ENCODE peak calls at places on chromosome 7, in seven cellular contexts. One of them, this sample, is unnamed.

GRCh38 chr7:159143780-159144755 is 599 bp downstream of the VIPR2 start:
- DNase-seq in choroid plexus epithelial cell: peak; percentile 4
- DNase-seq in thoracic aorta: no peak
- DNase-seq in body of pancreas: peak; percentile 58
- DNase-seq in GM06990: no peak
- DNase-seq in Peyer's patch: no peak
- DNase-seq in tibial artery: no peak
- DNase-seq in this sample: no peak

GRCh38 chr7:67777119-67777518 is 780.5 kb downstream of the TYW1 start:
- DNase-seq in choroid plexus epithelial cell: no peak
- DNase-seq in thoracic aorta: no peak
- DNase-seq in body of pancreas: peak; percentile 19
- DNase-seq in GM06990: no peak
- DNase-seq in Peyer's patch: no peak
- DNase-seq in tibial artery: no peak
- DNase-seq in this sample: no peak

GRCh38 chr7:98086231-98086855 is 20.3 kb upstream of the LMTK2 start:
- DNase-seq in choroid plexus epithelial cell: no peak
- DNase-seq in thoracic aorta: no peak
- DNase-seq in body of pancreas: peak; percentile 62
- DNase-seq in GM06990: no peak
- DNase-seq in Peyer's patch: peak; percentile 93
- DNase-seq in tibial artery: no peak
- DNase-seq in this sample: no peak

GRCh38 chr7:92988941-92989540 is 128.7 kb downstream of the SAMD9 start:
- DNase-seq in choroid plexus epithelial cell: peak; percentile 35
- DNase-seq in thoracic aorta: no peak
- DNase-seq in body of pancreas: no peak
- DNase-seq in GM06990: no peak
- DNase-seq in Peyer's patch: no peak
- DNase-seq in tibial artery: no peak
- DNase-seq in this sample: no peak

GRCh38 chr7:117679120-117679519 is 194.1 kb downstream of the CTTNBP2 start:
- DNase-seq in choroid plexus epithelial cell: no peak
- DNase-seq in thoracic aorta: no peak
- DNase-seq in body of pancreas: no peak
- DNase-seq in GM06990: no peak
- DNase-seq in Peyer's patch: no peak
- DNase-seq in tibial artery: no peak
- DNase-seq in this sample: no peak

GRCh38 chr7:80428161-80429054 is 83.5 kb downstream of the GNAT3 start:
- DNase-seq in choroid plexus epithelial cell: peak; percentile 90
- DNase-seq in thoracic aorta: no peak
- DNase-seq in body of pancreas: peak; percentile 14
- DNase-seq in GM06990: no peak
- DNase-seq in Peyer's patch: peak; percentile 51
- DNase-seq in tibial artery: no peak
- DNase-seq in this sample: peak; percentile 29

GRCh38 chr7:47191876-47192291 is 390.0 kb downstream of the TNS3 start:
- DNase-seq in choroid plexus epithelial cell: no peak
- DNase-seq in thoracic aorta: no peak
- DNase-seq in body of pancreas: no peak
- DNase-seq in GM06990: no peak
- DNase-seq in Peyer's patch: peak; percentile 82
- DNase-seq in tibial artery: no peak
- DNase-seq in this sample: no peak

GRCh38 chr7:158237672-158238335 is 349.8 kb downstream of the PTPRN2 start:
- DNase-seq in choroid plexus epithelial cell: no peak
- DNase-seq in thoracic aorta: no peak
- DNase-seq in body of pancreas: no peak
- DNase-seq in GM06990: no peak
- DNase-seq in Peyer's patch: no peak
- DNase-seq in tibial artery: no peak
- DNase-seq in this sample: no peak

GRCh38 chr7:85184599-85185354 is 2.1 kb downstream of the SEMA3D start:
- DNase-seq in choroid plexus epithelial cell: peak; percentile 51
- DNase-seq in thoracic aorta: peak; percentile 9
- DNase-seq in body of pancreas: peak; percentile 13
- DNase-seq in GM06990: no peak
- DNase-seq in Peyer's patch: peak; percentile 47
- DNase-seq in tibial artery: peak; percentile 48
- DNase-seq in this sample: no peak

GRCh38 chr7:51023547-51023946 is 240.9 kb upstream of the GRB10 start:
- DNase-seq in choroid plexus epithelial cell: no peak
- DNase-seq in thoracic aorta: no peak
- DNase-seq in body of pancreas: no peak
- DNase-seq in GM06990: no peak
- DNase-seq in Peyer's patch: no peak
- DNase-seq in tibial artery: no peak
- DNase-seq in this sample: no peak

GRCh38 chr7:28346972-28347371 is 65.3 kb upstream of the CREB5 start:
- DNase-seq in choroid plexus epithelial cell: no peak
- DNase-seq in thoracic aorta: no peak
- DNase-seq in body of pancreas: no peak
- DNase-seq in GM06990: no peak
- DNase-seq in Peyer's patch: no peak
- DNase-seq in tibial artery: no peak
- DNase-seq in this sample: no peak

GRCh38 chr7:100860702-100861615 is 6.2 kb upstream of the TRIP6 start:
- DNase-seq in choroid plexus epithelial cell: no peak
- DNase-seq in thoracic aorta: no peak
- DNase-seq in body of pancreas: no peak
- DNase-seq in GM06990: no peak
- DNase-seq in Peyer's patch: no peak
- DNase-seq in tibial artery: no peak
- DNase-seq in this sample: no peak

GRCh38 chr7:77415822-77416620 is at the start of gene GSAP:
- DNase-seq in choroid plexus epithelial cell: no peak
- DNase-seq in thoracic aorta: no peak
- DNase-seq in body of pancreas: peak; percentile 79
- DNase-seq in GM06990: peak; percentile 79
- DNase-seq in Peyer's patch: peak; percentile 88
- DNase-seq in tibial artery: peak; percentile 37
- DNase-seq in this sample: peak; percentile 84

GRCh38 chr7:7182156-7183060 is at the start of gene C1GALT1:
- DNase-seq in choroid plexus epithelial cell: peak; percentile 99
- DNase-seq in thoracic aorta: peak; percentile 88
- DNase-seq in body of pancreas: peak; percentile 98
- DNase-seq in GM06990: peak; percentile 99
- DNase-seq in Peyer's patch: peak; percentile 99
- DNase-seq in tibial artery: peak; percentile 96
- DNase-seq in this sample: peak; percentile 94

DNA sequence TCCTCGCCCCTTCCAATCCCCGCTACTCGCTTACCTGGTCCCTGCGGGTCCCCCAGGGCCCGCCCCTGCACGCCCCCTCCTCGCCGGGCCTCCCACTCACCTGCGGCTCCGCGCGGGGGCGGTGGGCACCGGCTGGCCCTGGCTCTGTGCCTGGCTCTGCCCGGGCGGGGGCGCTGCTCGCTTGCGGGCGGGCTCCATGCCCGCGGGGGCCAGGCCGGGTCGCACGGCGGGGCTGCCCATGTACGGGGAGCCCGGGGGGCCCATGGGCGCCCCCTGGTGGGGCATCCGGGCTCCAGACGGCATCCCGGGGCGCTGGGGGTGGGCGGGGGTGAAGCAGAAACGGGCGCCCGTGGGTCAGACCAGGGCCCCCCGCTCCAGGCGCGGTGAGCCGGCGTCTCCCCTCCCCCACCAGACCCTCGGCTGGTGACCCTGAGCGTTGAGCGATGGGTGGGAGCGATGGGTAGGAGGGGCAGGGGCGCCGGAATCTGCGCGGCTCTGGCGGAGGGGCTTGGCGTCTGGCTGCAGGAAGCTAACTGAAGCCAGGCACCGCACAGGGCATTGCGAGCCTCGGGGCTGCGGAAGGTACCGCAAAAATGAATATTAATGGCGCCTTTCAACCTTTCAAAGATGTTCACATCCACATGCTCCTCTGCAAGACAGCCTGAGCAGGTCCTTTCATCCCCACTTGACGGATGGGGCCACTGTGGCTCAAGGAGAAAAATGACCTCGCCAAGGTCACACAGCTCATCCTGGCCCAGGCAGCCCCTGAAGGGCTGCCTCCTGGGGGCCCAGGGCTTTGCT is 2.9 kb downstream of the SMARCD3 start:
- DNase-seq in choroid plexus epithelial cell: no peak
- DNase-seq in thoracic aorta: no peak
- DNase-seq in body of pancreas: peak; percentile 45
- DNase-seq in GM06990: peak; percentile 54
- DNase-seq in Peyer's patch: peak; percentile 71
- DNase-seq in tibial artery: no peak
- DNase-seq in this sample: peak; percentile 91
- TF ChIP-seq CTCF in choroid plexus epithelial cell: peak; percentile 43
- TF ChIP-seq CTCF in thoracic aorta: peak; percentile 74
- TF ChIP-seq CTCF in body of pancreas: no peak
- TF ChIP-seq CTCF in GM06990: peak; percentile 54
- TF ChIP-seq CTCF in Peyer's patch: no peak
- TF ChIP-seq CTCF in tibial artery: peak; percentile 43
- TF ChIP-seq CTCF in this sample: peak; percentile 61

GRCh38 chr7:16889851-16890443 is 8.2 kb upstream of the AGR3 start:
- DNase-seq in choroid plexus epithelial cell: no peak
- DNase-seq in thoracic aorta: no peak
- DNase-seq in body of pancreas: no peak
- DNase-seq in GM06990: no peak
- DNase-seq in Peyer's patch: no peak
- DNase-seq in tibial artery: no peak
- DNase-seq in this sample: no peak

GRCh38 chr7:16889305-16889704 is 7.5 kb upstream of the AGR3 start:
- DNase-seq in choroid plexus epithelial cell: no peak
- DNase-seq in thoracic aorta: no peak
- DNase-seq in body of pancreas: no peak
- DNase-seq in GM06990: no peak
- DNase-seq in Peyer's patch: no peak
- DNase-seq in tibial artery: no peak
- DNase-seq in this sample: no peak

GRCh38 chr7:16891338-16891737 is 9.6 kb upstream of the AGR3 start:
- DNase-seq in choroid plexus epithelial cell: peak; percentile 88
- DNase-seq in thoracic aorta: no peak
- DNase-seq in body of pancreas: peak; percentile 49
- DNase-seq in GM06990: no peak
- DNase-seq in Peyer's patch: peak; percentile 64
- DNase-seq in tibial artery: no peak
- DNase-seq in this sample: peak; percentile 18

GRCh38 chr7:16891874-16892620 is 10.3 kb upstream of the AGR3 start:
- DNase-seq in choroid plexus epithelial cell: peak; percentile 13
- DNase-seq in thoracic aorta: no peak
- DNase-seq in body of pancreas: no peak
- DNase-seq in GM06990: no peak
- DNase-seq in Peyer's patch: no peak
- DNase-seq in tibial artery: no peak
- DNase-seq in this sample: no peak
- TF ChIP-seq CTCF in choroid plexus epithelial cell: peak; percentile 19
- TF ChIP-seq CTCF in thoracic aorta: no peak
- TF ChIP-seq CTCF in body of pancreas: no peak
- TF ChIP-seq CTCF in GM06990: no peak
- TF ChIP-seq CTCF in Peyer's patch: no peak
- TF ChIP-seq CTCF in tibial artery: no peak
- TF ChIP-seq CTCF in this sample: no peak

GRCh38 chr7:44247868-44248651 is 47.3 kb downstream of the YKT6 start:
- DNase-seq in choroid plexus epithelial cell: no peak
- DNase-seq in thoracic aorta: no peak
- DNase-seq in body of pancreas: no peak
- DNase-seq in GM06990: no peak
- DNase-seq in Peyer's patch: no peak
- DNase-seq in tibial artery: no peak
- DNase-seq in this sample: no peak

GRCh38 chr7:44240983-44241510 is 40.3 kb downstream of the YKT6 start:
- DNase-seq in choroid plexus epithelial cell: peak; percentile 89
- DNase-seq in thoracic aorta: no peak
- DNase-seq in body of pancreas: peak; percentile 89
- DNase-seq in GM06990: peak; percentile 69
- DNase-seq in Peyer's patch: peak; percentile 87
- DNase-seq in tibial artery: peak; percentile 65
- DNase-seq in this sample: peak; percentile 92

GRCh38 chr7:44246396-44247113 is 45.8 kb downstream of the YKT6 start:
- DNase-seq in choroid plexus epithelial cell: no peak
- DNase-seq in thoracic aorta: no peak
- DNase-seq in body of pancreas: no peak
- DNase-seq in GM06990: no peak
- DNase-seq in Peyer's patch: no peak
- DNase-seq in tibial artery: no peak
- DNase-seq in this sample: no peak

GRCh38 chr7:44242091-44242490 is 41.3 kb downstream of the YKT6 start:
- DNase-seq in choroid plexus epithelial cell: no peak
- DNase-seq in thoracic aorta: no peak
- DNase-seq in body of pancreas: no peak
- DNase-seq in GM06990: no peak
- DNase-seq in Peyer's patch: no peak
- DNase-seq in tibial artery: no peak
- DNase-seq in this sample: no peak

DNA sequence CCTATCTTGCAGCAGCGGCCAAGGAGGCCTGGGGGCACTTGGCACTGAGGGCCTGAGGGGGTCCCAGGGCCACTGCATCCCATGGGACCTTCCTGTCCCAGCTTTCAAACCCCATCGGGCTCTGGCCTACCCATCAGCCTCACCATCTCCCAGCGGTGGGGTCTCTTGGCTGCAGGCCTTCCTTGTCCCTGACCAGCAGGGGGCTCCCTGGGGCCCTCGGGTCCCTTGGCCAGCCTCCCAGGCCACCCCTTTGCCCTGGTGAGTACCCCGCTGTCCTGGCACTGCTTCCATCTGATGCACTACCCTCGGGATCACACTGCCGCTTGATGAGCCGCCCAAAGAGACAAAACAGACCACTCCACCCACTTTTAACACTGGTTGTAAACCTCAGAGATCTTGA is 43.5 kb downstream of the YKT6 start:
- DNase-seq in choroid plexus epithelial cell: peak; percentile 20
- DNase-seq in thoracic aorta: no peak
- DNase-seq in body of pancreas: no peak
- DNase-seq in GM06990: no peak
- DNase-seq in Peyer's patch: no peak
- DNase-seq in tibial artery: no peak
- DNase-seq in this sample: peak; percentile 81
- TF ChIP-seq CTCF in choroid plexus epithelial cell: peak; percentile 71
- TF ChIP-seq CTCF in thoracic aorta: peak; percentile 32
- TF ChIP-seq CTCF in body of pancreas: no peak
- TF ChIP-seq CTCF in GM06990: peak; percentile 64
- TF ChIP-seq CTCF in Peyer's patch: no peak
- TF ChIP-seq CTCF in tibial artery: no peak
- TF ChIP-seq CTCF in this sample: peak; percentile 79

DNA sequence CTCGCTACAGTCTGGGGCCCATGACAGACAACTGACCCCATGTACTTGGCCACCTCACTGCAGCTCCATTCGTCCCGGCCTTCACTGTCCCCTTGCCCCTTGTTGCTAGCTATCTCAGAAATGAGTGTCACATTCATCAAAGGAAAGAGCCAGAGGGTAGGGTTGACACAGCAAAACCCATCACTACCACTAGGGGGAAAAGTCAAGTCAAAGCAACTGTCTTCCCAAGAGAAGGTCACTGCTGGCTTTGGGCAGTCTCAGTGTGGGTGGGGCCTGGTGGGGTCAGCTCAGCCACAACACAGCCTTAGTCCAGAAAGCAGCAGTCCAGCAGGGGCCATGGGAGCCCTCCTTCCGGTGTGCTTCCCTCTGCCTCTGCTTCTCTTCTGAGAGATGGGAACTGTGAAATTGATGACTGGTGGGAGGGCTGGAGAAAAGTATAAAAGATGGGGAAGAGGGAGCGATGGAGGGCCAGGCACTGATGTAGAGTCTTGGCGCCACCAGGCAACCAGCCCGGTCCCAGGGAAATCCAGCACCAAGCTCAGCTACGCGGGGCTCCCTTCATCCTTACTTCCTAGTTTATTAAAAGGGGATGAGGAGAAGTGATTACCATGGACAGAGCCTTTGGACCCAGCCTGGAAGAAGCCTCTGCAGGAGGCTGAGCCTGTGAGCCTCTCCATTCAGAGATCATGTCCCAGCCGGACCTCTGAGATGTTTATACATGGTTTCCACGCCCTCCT is 58.0 kb downstream of the PLXNA4 start:
- DNase-seq in choroid plexus epithelial cell: peak; percentile 7
- DNase-seq in thoracic aorta: no peak
- DNase-seq in body of pancreas: no peak
- DNase-seq in GM06990: no peak
- DNase-seq in Peyer's patch: no peak
- DNase-seq in tibial artery: no peak
- DNase-seq in this sample: peak; percentile 44
- TF ChIP-seq CTCF in choroid plexus epithelial cell: peak; percentile 46
- TF ChIP-seq CTCF in thoracic aorta: peak; percentile 27
- TF ChIP-seq CTCF in body of pancreas: peak; percentile 19
- TF ChIP-seq CTCF in GM06990: peak; percentile 64
- TF ChIP-seq CTCF in Peyer's patch: peak; percentile 11
- TF ChIP-seq CTCF in tibial artery: no peak
- TF ChIP-seq CTCF in this sample: peak; percentile 40